ENCODE peak calls at places on chromosomes 13 and 19, in ten cellular contexts. One of them, this sample, is unnamed.

GRCh38 chr19:17281391-17282304 is at the start of gene ANKLE1:
- DNase-seq in NCI-H345: no peak
- DNase-seq in ovary: no peak
- DNase-seq in NCI-H524 treated with DMSO at 0.1 percent for 48 hours: no peak
- DNase-seq in stomach: peak
- DNase-seq in anterior cingulate cortex: no peak
- DNase-seq in Peyer's patch: peak
- DNase-seq in HS-5: no peak
- DNase-seq in MG63: no peak
- DNase-seq in left lobe of liver: no peak
- DNase-seq in this sample: peak

GRCh38 chr13:97276862-97277269 is 54.7 kb downstream of the MBNL2 start:
- DNase-seq in NCI-H345: no peak
- DNase-seq in ovary: no peak
- DNase-seq in NCI-H524 treated with DMSO at 0.1 percent for 48 hours: no peak
- DNase-seq in stomach: no peak
- DNase-seq in anterior cingulate cortex: no peak
- DNase-seq in Peyer's patch: no peak
- DNase-seq in HS-5: no peak
- DNase-seq in MG63: no peak
- DNase-seq in left lobe of liver: no peak
- DNase-seq in this sample: no peak

GRCh38 chr19:11657307-11657706 is 60.0 kb downstream of the ZNF627 start:
- DNase-seq in NCI-H345: peak
- DNase-seq in ovary: no peak
- DNase-seq in NCI-H524 treated with DMSO at 0.1 percent for 48 hours: no peak
- DNase-seq in stomach: no peak
- DNase-seq in anterior cingulate cortex: no peak
- DNase-seq in Peyer's patch: no peak
- DNase-seq in HS-5: no peak
- DNase-seq in MG63: no peak
- DNase-seq in left lobe of liver: no peak
- DNase-seq in this sample: no peak

GRCh38 chr19:46492841-46493235 is 2.8 kb downstream of the PNMA8B start:
- DNase-seq in NCI-H345: no peak
- DNase-seq in ovary: no peak
- DNase-seq in NCI-H524 treated with DMSO at 0.1 percent for 48 hours: no peak
- DNase-seq in stomach: no peak
- DNase-seq in anterior cingulate cortex: no peak
- DNase-seq in Peyer's patch: no peak
- DNase-seq in HS-5: no peak
- DNase-seq in MG63: no peak
- DNase-seq in left lobe of liver: no peak
- DNase-seq in this sample: no peak

GRCh38 chr19:5138606-5139594 is 170.0 kb downstream of the KDM4B start:
- DNase-seq in NCI-H345: no peak
- DNase-seq in ovary: peak
- DNase-seq in NCI-H524 treated with DMSO at 0.1 percent for 48 hours: no peak
- DNase-seq in stomach: peak
- DNase-seq in anterior cingulate cortex: peak
- DNase-seq in Peyer's patch: peak
- DNase-seq in HS-5: no peak
- DNase-seq in MG63: no peak
- DNase-seq in left lobe of liver: no peak
- DNase-seq in this sample: no peak

GRCh38 chr19:5828661-5829566 is 10.6 kb downstream of the FUT6 start:
- DNase-seq in NCI-H345: peak
- DNase-seq in ovary: no peak
- DNase-seq in NCI-H524 treated with DMSO at 0.1 percent for 48 hours: no peak
- DNase-seq in stomach: peak
- DNase-seq in anterior cingulate cortex: no peak
- DNase-seq in Peyer's patch: no peak
- DNase-seq in HS-5: no peak
- DNase-seq in MG63: no peak
- DNase-seq in left lobe of liver: no peak
- DNase-seq in this sample: no peak

GRCh38 chr13:52001120-52001731 is 10.0 kb downstream of the ATP7B start:
- DNase-seq in NCI-H345: peak
- DNase-seq in ovary: no peak
- DNase-seq in NCI-H524 treated with DMSO at 0.1 percent for 48 hours: no peak
- DNase-seq in stomach: no peak
- DNase-seq in anterior cingulate cortex: no peak
- DNase-seq in Peyer's patch: no peak
- DNase-seq in HS-5: no peak
- DNase-seq in MG63: no peak
- DNase-seq in left lobe of liver: no peak
- DNase-seq in this sample: no peak

GRCh38 chr19:40690699-40691420 is 409 bp upstream of the NUMBL start:
- DNase-seq in NCI-H345: peak
- DNase-seq in ovary: peak
- DNase-seq in NCI-H524 treated with DMSO at 0.1 percent for 48 hours: peak
- DNase-seq in stomach: peak
- DNase-seq in anterior cingulate cortex: peak
- DNase-seq in Peyer's patch: peak
- DNase-seq in HS-5: peak
- DNase-seq in MG63: peak
- DNase-seq in left lobe of liver: peak
- DNase-seq in this sample: peak

GRCh38 chr13:66795636-66796035 is 434.5 kb downstream of the PCDH9 start:
- DNase-seq in NCI-H345: no peak
- DNase-seq in ovary: no peak
- DNase-seq in NCI-H524 treated with DMSO at 0.1 percent for 48 hours: no peak
- DNase-seq in stomach: no peak
- DNase-seq in anterior cingulate cortex: no peak
- DNase-seq in Peyer's patch: no peak
- DNase-seq in HS-5: no peak
- DNase-seq in MG63: no peak
- DNase-seq in left lobe of liver: no peak
- DNase-seq in this sample: no peak

GRCh38 chr13:76803831-76804230 is 82.4 kb downstream of the KCTD12 start:
- DNase-seq in NCI-H345: no peak
- DNase-seq in ovary: no peak
- DNase-seq in NCI-H524 treated with DMSO at 0.1 percent for 48 hours: no peak
- DNase-seq in stomach: no peak
- DNase-seq in anterior cingulate cortex: no peak
- DNase-seq in Peyer's patch: no peak
- DNase-seq in HS-5: no peak
- DNase-seq in MG63: no peak
- DNase-seq in left lobe of liver: no peak
- DNase-seq in this sample: no peak

GRCh38 chr19:15551183-15552004 is 43.1 kb downstream of the CYP4F22 start:
- DNase-seq in NCI-H345: no peak
- DNase-seq in ovary: peak
- DNase-seq in NCI-H524 treated with DMSO at 0.1 percent for 48 hours: no peak
- DNase-seq in stomach: peak
- DNase-seq in anterior cingulate cortex: no peak
- DNase-seq in Peyer's patch: peak
- DNase-seq in HS-5: no peak
- DNase-seq in MG63: peak
- DNase-seq in left lobe of liver: peak
- DNase-seq in this sample: peak

GRCh38 chr19:3189702-3190469 is 4.2 kb downstream of the NCLN start:
- DNase-seq in NCI-H345: no peak
- DNase-seq in ovary: no peak
- DNase-seq in NCI-H524 treated with DMSO at 0.1 percent for 48 hours: no peak
- DNase-seq in stomach: no peak
- DNase-seq in anterior cingulate cortex: no peak
- DNase-seq in Peyer's patch: no peak
- DNase-seq in HS-5: no peak
- DNase-seq in MG63: no peak
- DNase-seq in left lobe of liver: no peak
- DNase-seq in this sample: no peak

GRCh38 chr19:1668048-1668338 is 15.6 kb upstream of the TCF3 start:
- DNase-seq in NCI-H345: no peak
- DNase-seq in ovary: no peak
- DNase-seq in NCI-H524 treated with DMSO at 0.1 percent for 48 hours: no peak
- DNase-seq in stomach: no peak
- DNase-seq in anterior cingulate cortex: no peak
- DNase-seq in Peyer's patch: no peak
- DNase-seq in HS-5: no peak
- DNase-seq in MG63: no peak
- DNase-seq in left lobe of liver: no peak
- DNase-seq in this sample: no peak

GRCh38 chr19:43707158-43707712 is 8.6 kb upstream of the IRGC start:
- DNase-seq in NCI-H345: no peak
- DNase-seq in ovary: no peak
- DNase-seq in NCI-H524 treated with DMSO at 0.1 percent for 48 hours: no peak
- DNase-seq in stomach: no peak
- DNase-seq in anterior cingulate cortex: no peak
- DNase-seq in Peyer's patch: no peak
- DNase-seq in HS-5: no peak
- DNase-seq in MG63: no peak
- DNase-seq in left lobe of liver: no peak
- DNase-seq in this sample: no peak

GRCh38 chr19:48968179-48968661 is 3.1 kb downstream of the FTL start:
- DNase-seq in NCI-H345: no peak
- DNase-seq in ovary: no peak
- DNase-seq in NCI-H524 treated with DMSO at 0.1 percent for 48 hours: no peak
- DNase-seq in stomach: no peak
- DNase-seq in anterior cingulate cortex: no peak
- DNase-seq in Peyer's patch: no peak
- DNase-seq in HS-5: no peak
- DNase-seq in MG63: no peak
- DNase-seq in left lobe of liver: peak
- DNase-seq in this sample: no peak

GRCh38 chr19:48318286-48318987 is 6.9 kb upstream of the EMP3 start:
- DNase-seq in NCI-H345: no peak
- DNase-seq in ovary: no peak
- DNase-seq in NCI-H524 treated with DMSO at 0.1 percent for 48 hours: no peak
- DNase-seq in stomach: no peak
- DNase-seq in anterior cingulate cortex: no peak
- DNase-seq in Peyer's patch: no peak
- DNase-seq in HS-5: no peak
- DNase-seq in MG63: no peak
- DNase-seq in left lobe of liver: no peak
- DNase-seq in this sample: no peak

GRCh38 chr13:31955745-31956144 is 75.8 kb upstream of the FRY start:
- DNase-seq in NCI-H345: no peak
- DNase-seq in ovary: no peak
- DNase-seq in NCI-H524 treated with DMSO at 0.1 percent for 48 hours: no peak
- DNase-seq in stomach: no peak
- DNase-seq in anterior cingulate cortex: no peak
- DNase-seq in Peyer's patch: no peak
- DNase-seq in HS-5: no peak
- DNase-seq in MG63: no peak
- DNase-seq in left lobe of liver: no peak
- DNase-seq in this sample: no peak

GRCh38 chr19:58252102-58252685 is 23.5 kb downstream of the ZNF544 start:
- DNase-seq in NCI-H345: no peak
- DNase-seq in ovary: no peak
- DNase-seq in NCI-H524 treated with DMSO at 0.1 percent for 48 hours: no peak
- DNase-seq in stomach: no peak
- DNase-seq in anterior cingulate cortex: no peak
- DNase-seq in Peyer's patch: no peak
- DNase-seq in HS-5: no peak
- DNase-seq in MG63: no peak
- DNase-seq in left lobe of liver: no peak
- DNase-seq in this sample: no peak

GRCh38 chr13:26423634-26424033 is 133.8 kb upstream of the WASF3 start:
- DNase-seq in NCI-H345: no peak
- DNase-seq in ovary: no peak
- DNase-seq in NCI-H524 treated with DMSO at 0.1 percent for 48 hours: no peak
- DNase-seq in stomach: no peak
- DNase-seq in anterior cingulate cortex: no peak
- DNase-seq in Peyer's patch: no peak
- DNase-seq in HS-5: no peak
- DNase-seq in MG63: peak
- DNase-seq in left lobe of liver: no peak
- DNase-seq in this sample: peak

GRCh38 chr13:19252381-19252780 is 70.8 kb upstream of the TUBA3C start:
- DNase-seq in NCI-H345: no peak
- DNase-seq in ovary: no peak
- DNase-seq in NCI-H524 treated with DMSO at 0.1 percent for 48 hours: no peak
- DNase-seq in stomach: no peak
- DNase-seq in anterior cingulate cortex: no peak
- DNase-seq in Peyer's patch: no peak
- DNase-seq in HS-5: no peak
- DNase-seq in MG63: no peak
- DNase-seq in left lobe of liver: no peak
- DNase-seq in this sample: no peak

GRCh38 chr19:39236527-39236926 is 8.3 kb downstream of the IFNL3 start:
- DNase-seq in NCI-H345: no peak
- DNase-seq in ovary: no peak
- DNase-seq in NCI-H524 treated with DMSO at 0.1 percent for 48 hours: no peak
- DNase-seq in stomach: peak
- DNase-seq in anterior cingulate cortex: no peak
- DNase-seq in Peyer's patch: peak
- DNase-seq in HS-5: no peak
- DNase-seq in MG63: no peak
- DNase-seq in left lobe of liver: no peak
- DNase-seq in this sample: no peak

GRCh38 chr19:6767357-6768235 is at the start of gene SH2D3A:
- DNase-seq in NCI-H345: peak
- DNase-seq in ovary: no peak
- DNase-seq in NCI-H524 treated with DMSO at 0.1 percent for 48 hours: no peak
- DNase-seq in stomach: peak
- DNase-seq in anterior cingulate cortex: no peak
- DNase-seq in Peyer's patch: peak
- DNase-seq in HS-5: no peak
- DNase-seq in MG63: no peak
- DNase-seq in left lobe of liver: peak
- DNase-seq in this sample: peak

GRCh38 chr19:28148554-28148953 is 1064.4 kb downstream of the UQCRFS1 start:
- DNase-seq in NCI-H345: no peak
- DNase-seq in ovary: no peak
- DNase-seq in NCI-H524 treated with DMSO at 0.1 percent for 48 hours: no peak
- DNase-seq in stomach: no peak
- DNase-seq in anterior cingulate cortex: no peak
- DNase-seq in Peyer's patch: no peak
- DNase-seq in HS-5: no peak
- DNase-seq in MG63: no peak
- DNase-seq in left lobe of liver: no peak
- DNase-seq in this sample: no peak

GRCh38 chr19:45798995-45799517 is 6.4 kb upstream of the DMWD start:
- DNase-seq in NCI-H345: peak
- DNase-seq in ovary: peak
- DNase-seq in NCI-H524 treated with DMSO at 0.1 percent for 48 hours: no peak
- DNase-seq in stomach: peak
- DNase-seq in anterior cingulate cortex: peak
- DNase-seq in Peyer's patch: peak
- DNase-seq in HS-5: peak
- DNase-seq in MG63: peak
- DNase-seq in left lobe of liver: no peak
- DNase-seq in this sample: peak

GRCh38 chr13:109743706-109744453 is 42.5 kb downstream of the IRS2 start:
- DNase-seq in NCI-H345: no peak
- DNase-seq in ovary: no peak
- DNase-seq in NCI-H524 treated with DMSO at 0.1 percent for 48 hours: peak
- DNase-seq in stomach: no peak
- DNase-seq in anterior cingulate cortex: no peak
- DNase-seq in Peyer's patch: no peak
- DNase-seq in HS-5: no peak
- DNase-seq in MG63: no peak
- DNase-seq in left lobe of liver: no peak
- DNase-seq in this sample: no peak

GRCh38 chr13:100019780-100020356 is 38.3 kb downstream of the ZIC2 start:
- DNase-seq in NCI-H345: no peak
- DNase-seq in ovary: no peak
- DNase-seq in NCI-H524 treated with DMSO at 0.1 percent for 48 hours: no peak
- DNase-seq in stomach: no peak
- DNase-seq in anterior cingulate cortex: no peak
- DNase-seq in Peyer's patch: no peak
- DNase-seq in HS-5: no peak
- DNase-seq in MG63: no peak
- DNase-seq in left lobe of liver: no peak
- DNase-seq in this sample: no peak

GRCh38 chr13:110396913-110397379 is 89.9 kb downstream of the COL4A2 start:
- DNase-seq in NCI-H345: no peak
- DNase-seq in ovary: peak
- DNase-seq in NCI-H524 treated with DMSO at 0.1 percent for 48 hours: no peak
- DNase-seq in stomach: peak
- DNase-seq in anterior cingulate cortex: no peak
- DNase-seq in Peyer's patch: peak
- DNase-seq in HS-5: peak
- DNase-seq in MG63: peak
- DNase-seq in left lobe of liver: no peak
- DNase-seq in this sample: peak

GRCh38 chr19:14114854-14115253 is 2.7 kb downstream of the PRKACA start:
- DNase-seq in NCI-H345: no peak
- DNase-seq in ovary: peak
- DNase-seq in NCI-H524 treated with DMSO at 0.1 percent for 48 hours: no peak
- DNase-seq in stomach: peak
- DNase-seq in anterior cingulate cortex: no peak
- DNase-seq in Peyer's patch: peak
- DNase-seq in HS-5: no peak
- DNase-seq in MG63: peak
- DNase-seq in left lobe of liver: peak
- DNase-seq in this sample: peak

This sample was measured in psoas muscle.